ENCODE peak calls at places on chromosomes 4 and X, in ten cellular contexts. C, Y, E, B, N, R, S, A, D and O are unnamed samples.

GRCh38 chr4:22217480-22217879 is 268.9 kb upstream of the KCNIP4 start:
- DNase-seq in C (no peak), Y (no peak), E (no peak), B (no peak), N (no peak), R (no peak), S (no peak), A (no peak), D (no peak), O (no peak)

GRCh38 chrX:38805294-38806053 is 4.2 kb downstream of the MID1IP1 start:
- DNase-seq in C (peak; percentile 77), Y (peak; percentile 71), E (peak; percentile 83), B (no peak), N (peak; percentile 53), R (peak; percentile 59), S (peak; percentile 60), A (peak; percentile 21), D (peak; percentile 79), O (peak; percentile 59)

GRCh38 chr4:8591114-8591513 is 1.5 kb upstream of the CPZ start:
- DNase-seq in C (no peak), Y (no peak), E (no peak), B (no peak), N (no peak), R (no peak), S (no peak), A (no peak), D (no peak), O (no peak)

GRCh38 chr4:40933272-40934053 is 183.7 kb downstream of the NSUN7 start:
- DNase-seq in C (no peak), Y (peak; percentile 41), E (peak; percentile 25), B (no peak), N (peak; percentile 20), R (no peak), S (peak; percentile 54), A (peak; percentile 87), D (no peak), O (no peak)

GRCh38 chr4:128782076-128782715 is 27.3 kb upstream of the JADE1 start:
- DNase-seq in C (peak; percentile 38), Y (no peak), E (peak; percentile 72), B (no peak), N (peak; percentile 41), R (peak; percentile 21), S (no peak), A (no peak), D (peak; percentile 30), O (peak; percentile 66)

GRCh38 chr4:80184791-80185756 is 12.2 kb upstream of the PRDM8 start:
- DNase-seq in C (no peak), Y (peak; percentile 35), E (no peak), B (peak; percentile 89), N (no peak), R (no peak), S (peak; percentile 51), A (peak; percentile 20), D (peak; percentile 58), O (no peak)

GRCh38 chrX:85107407-85107806 is 103.7 kb downstream of the APOOL start:
- DNase-seq in C (peak; percentile 14), Y (peak; percentile 64), E (peak; percentile 8), B (no peak), N (no peak), R (no peak), S (no peak), A (no peak), D (no peak), O (no peak)

GRCh38 chrX:39921838-39922237 is 175.9 kb downstream of the BCOR start:
- DNase-seq in C (no peak), Y (no peak), E (no peak), B (no peak), N (no peak), R (no peak), S (no peak), A (no peak), D (no peak), O (no peak)

GRCh38 chr4:73777612-73778011 is 37.2 kb downstream of the CXCL8 start:
- DNase-seq in C (no peak), Y (peak; percentile 81), E (peak; percentile 27), B (no peak), N (no peak), R (no peak), S (no peak), A (no peak), D (no peak), O (no peak)

GRCh38 chr4:150411527-150411926 is 170.4 kb upstream of the MAB21L2 start:
- DNase-seq in C (no peak), Y (no peak), E (no peak), B (no peak), N (peak; percentile 60), R (no peak), S (no peak), A (no peak), D (no peak), O (no peak)

GRCh38 chr4:87038837-87039715 is 104.3 kb downstream of the AFF1 start:
- DNase-seq in C (peak; percentile 60), Y (peak; percentile 84), E (peak; percentile 92), B (peak; percentile 39), N (peak; percentile 59), R (peak; percentile 76), S (no peak), A (peak; percentile 81), D (no peak), O (no peak)
- H3K4me3 ChIP-seq in C (no peak overlapping the region), Y (no peak overlapping the region), E (no peak overlapping the region), B (no peak overlapping the region), N (no peak overlapping the region), R (no peak overlapping the region), S (no peak overlapping the region), A (peak overlapping the region; percentile 15), D (no peak overlapping the region), O (no peak overlapping the region)

GRCh38 chrX:29617725-29618124 is 597.6 kb upstream of the MAGEB2 start:
- DNase-seq in C (peak; percentile 11), Y (peak; percentile 8), E (no peak), B (no peak), N (no peak), R (no peak), S (no peak), A (peak; percentile 14), D (no peak), O (no peak)
- TF ChIP-seq CTCF in C (no peak), Y (no peak), E (no peak), B (no peak), N (peak; percentile 59), R (no peak), S (no peak), A (no peak), D (no peak), O (no peak)

GRCh38 chrX:46676399-46677351 is 82.2 kb downstream of the SLC9A7 start:
- DNase-seq in C (no peak), Y (no peak), E (no peak), B (no peak), N (no peak), R (no peak), S (no peak), A (no peak), D (no peak), O (no peak)
- H3K4me3 ChIP-seq in C (no peak overlapping the region), Y (no peak overlapping the region), E (no peak overlapping the region), B (no peak overlapping the region), N (no peak overlapping the region), R (no peak overlapping the region), S (no peak overlapping the region), A (no peak overlapping the region), D (no peak overlapping the region), O (no peak overlapping the region)

GRCh38 chr4:152779513-152780266 is at the start of the genes ARFIP1 and TIGD4:
- DNase-seq in C (peak; percentile 96), Y (peak; percentile 96), E (peak; percentile 96), B (peak; percentile 99), N (peak; percentile 94), R (peak; percentile 98), S (peak; percentile 98), A (peak; percentile 99), D (peak; percentile 94), O (peak; percentile 97)

GRCh38 chr4:152780267-152780811 is 585 bp downstream of the ARFIP1 start:
- DNase-seq in C (no peak), Y (peak; percentile 33), E (peak; percentile 52), B (no peak), N (peak; percentile 30), R (no peak), S (no peak), A (peak; percentile 27), D (no peak), O (no peak)

GRCh38 chr4:152785639-152786517 is 6.1 kb downstream of the ARFIP1 start:
- DNase-seq in C (no peak), Y (peak; percentile 28), E (peak; percentile 64), B (no peak), N (no peak), R (no peak), S (no peak), A (no peak), D (no peak), O (no peak)

GRCh38 chr4:152778656-152779512 is 646 bp downstream of the TIGD4 start:
- DNase-seq in C (peak; percentile 5), Y (peak; percentile 8), E (peak; percentile 14), B (no peak), N (peak; percentile 43), R (no peak), S (no peak), A (peak; percentile 29), D (peak; percentile 10), O (peak; percentile 44)

DNA sequence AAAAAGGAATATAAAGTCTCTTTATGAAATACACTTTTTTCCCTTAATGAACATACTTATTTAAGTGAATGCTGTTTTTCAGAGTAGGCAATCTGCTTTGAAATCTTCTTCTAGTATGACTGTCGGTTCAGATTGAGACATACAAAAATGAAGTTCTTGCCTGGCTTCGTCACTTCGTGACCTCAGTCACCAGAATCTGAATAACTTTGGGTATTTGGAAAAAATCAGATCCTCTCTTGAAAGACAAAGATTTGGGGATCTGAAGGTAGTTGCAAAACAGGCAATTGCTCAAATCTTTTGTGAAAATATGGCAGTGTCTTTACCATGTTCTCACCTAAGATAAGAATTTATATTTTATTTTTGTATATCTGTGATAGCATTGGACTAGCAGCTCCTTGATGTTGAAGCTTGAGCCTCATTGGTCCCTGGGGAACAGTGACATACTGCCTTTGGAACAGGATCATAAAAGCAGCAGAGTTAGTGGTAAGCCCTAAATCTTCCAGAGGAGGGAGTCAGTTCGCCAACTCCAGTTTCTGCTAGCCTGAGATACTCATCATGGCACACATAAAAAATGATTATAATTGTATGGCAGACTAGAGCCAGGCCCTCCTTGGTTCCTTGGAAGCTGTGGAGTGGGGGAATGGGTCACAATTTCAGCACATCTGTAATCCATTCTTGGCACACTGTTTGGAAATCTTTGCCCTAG is 4.9 kb downstream of the ARFIP1 start:
- DNase-seq in C (peak; percentile 53), Y (peak; percentile 87), E (peak; percentile 83), B (no peak), N (peak; percentile 55), R (no peak), S (no peak), A (no peak), D (no peak), O (no peak)
- TF ChIP-seq CTCF in C (no peak), Y (peak; percentile 36), E (peak; percentile 44), B (no peak), N (peak; percentile 30), R (no peak), S (no peak), A (no peak), D (peak; percentile 34), O (no peak)